ENCODE peak calls at places on chromosomes 7 and 10, in six cellular contexts. K, T, S, F, V and L are unnamed samples.
A peak's percentile ranks its signal among the peaks of the same experiment; 100 is the strongest.

GRCh38 chr7:31371621-31372020 is 31.1 kb upstream of the NEUROD6 start:
- DNase-seq in F (no peak), S (no peak), T (no peak), K (no peak), V (no peak), L (no peak)

GRCh38 chr10:1423676-1424253 is 313.6 kb downstream of the ADARB2 start:
- DNase-seq in T (no peak), V (no peak), S (no peak), K (no peak), F (no peak), L (no peak)

GRCh38 chr7:67343566-67343965 is 346.9 kb downstream of the TYW1 start:
- DNase-seq in S (no peak), T (peak; percentile 18), F (no peak), K (no peak), V (no peak), L (no peak)

GRCh38 chr10:129788211-129788610 is 175.9 kb downstream of the EBF3 start:
- DNase-seq in V (no peak), S (no peak), F (no peak), T (no peak), K (no peak), L (no peak)

GRCh38 chr7:104482362-104483042 is 154.1 kb downstream of the LHFPL3 start:
- DNase-seq in V (no peak), S (no peak), F (no peak), K (no peak), T (no peak), L (no peak)

GRCh38 chr7:137909042-137909441 is 62.3 kb upstream of the DGKI start:
- DNase-seq in K (no peak), V (no peak), T (no peak), F (no peak), S (peak; percentile 66), L (no peak)

GRCh38 chr10:92969151-92969550 is 91.4 kb upstream of the CYP26C1 start:
- DNase-seq in V (no peak), F (no peak), T (no peak), S (no peak), K (no peak), L (no peak)

GRCh38 chr7:1368682-1369571 is 90.3 kb downstream of the MICALL2 start:
- DNase-seq in K (no peak), F (no peak), S (no peak), T (no peak), V (no peak), L (no peak)

GRCh38 chr7:116698396-116698795 is 26.4 kb downstream of the MET start:
- DNase-seq in T (no peak), K (no peak), S (no peak), F (no peak), V (no peak), L (no peak)

GRCh38 chr10:128675405-128675804 is 549.2 kb upstream of the MKI67 start:
- DNase-seq in F (no peak), V (no peak), K (no peak), T (no peak), S (no peak), L (no peak)

GRCh38 chr7:49166441-49166840 is 242.1 kb downstream of the CDC14C start:
- DNase-seq in K (no peak), V (no peak), F (no peak), S (no peak), T (no peak), L (no peak)

GRCh38 chr7:144487906-144488305 is 84.4 kb upstream of the NOBOX start:
- DNase-seq in V (no peak), S (no peak), K (no peak), T (no peak), F (no peak), L (no peak)

GRCh38 chr7:106542550-106543220 is 118.3 kb downstream of the CCDC71L start:
- DNase-seq in F (peak; percentile 42), S (peak; percentile 48), K (peak; percentile 61), V (peak; percentile 54), T (peak; percentile 45), L (peak; percentile 45)

GRCh38 chr10:50625663-50626062 is 1.9 kb upstream of the SGMS1 start:
- DNase-seq in K (no peak), V (no peak), S (no peak), T (no peak), F (no peak), L (no peak)

GRCh38 chr10:48742891-48743845 is 58.5 kb downstream of the WDFY4 start:
- DNase-seq in T (no peak), S (no peak), K (no peak), V (no peak), F (no peak), L (no peak)

GRCh38 chr7:99617187-99617781 is 538 bp downstream of the ZSCAN25 start:
- DNase-seq in V (no peak), F (no peak), K (no peak), S (no peak), T (no peak), L (no peak)

GRCh38 chr7:139345042-139345441 is 3.9 kb downstream of the FMC1 start:
- DNase-seq in T (no peak), S (no peak), V (no peak), F (no peak), K (no peak), L (no peak)

GRCh38 chr10:29328988-29329387 is 40.1 kb downstream of the LYZL1 start:
- DNase-seq in S (peak; percentile 43), F (no peak), V (no peak), T (peak; percentile 51), K (no peak), L (no peak)

GRCh38 chr7:139254728-139255127 is 23.7 kb downstream of the UBN2 start:
- DNase-seq in T (no peak), F (no peak), K (no peak), S (no peak), V (no peak), L (no peak)

GRCh38 chr7:123492485-123492884 is 41.9 kb downstream of the IQUB start:
- DNase-seq in F (no peak), S (no peak), K (no peak), T (no peak), V (no peak), L (no peak)

GRCh38 chr7:32150589-32150988 is 80.4 kb upstream of the PDE1C start:
- DNase-seq in S (no peak), V (no peak), T (no peak), F (no peak), K (no peak), L (no peak)

GRCh38 chr7:82559203-82559805 is 115.7 kb upstream of the CACNA2D1 start:
- DNase-seq in F (no peak), T (no peak), S (no peak), V (no peak), K (no peak), L (no peak)

GRCh38 chr10:4326647-4327046 is 499.4 kb upstream of the AKR1E2 start:
- DNase-seq in T (no peak), S (no peak), F (no peak), V (no peak), K (no peak), L (no peak)

GRCh38 chr7:98214811-98215321 is 3.6 kb downstream of the BHLHA15 start:
- DNase-seq in F (no peak), S (no peak), V (peak; percentile 35), T (no peak), K (no peak), L (no peak)

GRCh38 chr10:92181575-92181974 is 109.3 kb downstream of the CPEB3 start:
- DNase-seq in K (no peak), V (no peak), S (no peak), T (no peak), F (no peak), L (no peak)

GRCh38 chr10:38118072-38118807 is 24.1 kb downstream of the ZNF37A start:
- DNase-seq in F (no peak), V (no peak), S (no peak), K (no peak), T (no peak), L (no peak)

GRCh38 chr10:123999956-124000615 is 93.3 kb downstream of the CHST15 start:
- DNase-seq in F (peak; percentile 15), V (no peak), K (no peak), S (no peak), T (no peak), L (no peak)

GRCh38 chr10:124003070-124003419 is 90.4 kb downstream of the CHST15 start:
- DNase-seq in K (peak; percentile 16), S (no peak), T (no peak), F (no peak), V (no peak), L (no peak)

GRCh38 chr10:124000792-124001201 is 92.6 kb downstream of the CHST15 start:
- DNase-seq in S (no peak), K (no peak), T (no peak), V (no peak), F (peak; percentile 11), L (peak; percentile 24)

GRCh38 chr10:124002391-124003069 is 90.9 kb downstream of the CHST15 start:
- DNase-seq in F (peak; percentile 14), T (no peak), S (no peak), K (peak; percentile 14), V (peak; percentile 37), L (no peak)

GRCh38 chr10:124001391-124002260 is 91.8 kb downstream of the CHST15 start:
- DNase-seq in T (no peak), S (no peak), V (no peak), K (peak; percentile 21), F (no peak), L (no peak)
- TF ChIP-seq POLR2A in T (no peak), S (no peak), V (no peak), K (no peak), F (no peak), L (no peak)

DNA sequence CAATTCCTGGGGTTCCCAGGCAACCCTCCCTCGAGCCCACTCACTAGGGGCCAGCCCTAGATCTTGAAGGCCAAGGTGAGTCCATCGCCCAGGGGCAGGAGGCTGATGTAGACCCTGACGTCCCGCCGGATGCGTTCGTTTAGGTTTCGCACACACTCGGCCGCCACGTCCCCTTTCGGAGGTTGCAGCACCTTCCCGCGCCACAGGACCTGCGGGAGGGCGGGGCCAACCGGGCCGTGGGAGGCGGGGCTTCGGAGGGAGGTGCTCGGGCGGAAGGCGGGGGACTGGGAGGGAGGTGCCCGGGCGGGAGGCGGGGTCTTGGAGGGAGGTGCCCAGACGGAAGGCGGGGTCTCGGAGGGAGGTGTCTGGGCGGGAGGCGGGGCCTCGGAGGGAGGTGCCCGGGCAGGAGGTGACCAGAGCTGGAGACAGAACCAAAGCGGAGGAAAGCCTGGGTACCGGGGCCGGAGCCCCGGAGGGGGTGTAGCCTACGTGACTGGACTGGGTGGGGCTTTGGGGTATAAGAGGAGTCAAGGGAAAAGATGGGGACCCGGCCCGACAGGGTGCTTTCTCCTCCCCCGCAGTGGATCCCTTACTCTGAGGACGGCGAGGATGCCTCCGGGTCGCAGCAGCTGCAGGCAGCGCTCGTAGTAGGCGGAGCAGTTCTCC is 1.6 kb downstream of the COMTD1 start:
- DNase-seq in F (peak; percentile 98), K (peak; percentile 98), T (peak; percentile 90), S (peak; percentile 89), V (peak; percentile 97), L (peak; percentile 95)
- TF ChIP-seq POLR2A in F (no peak), K (peak; percentile 42), T (no peak), S (peak; percentile 33), V (no peak), L (peak; percentile 4)

GRCh38 chr7:30026229-30027064 is at the start of gene FKBP14:
- DNase-seq in F (peak; percentile 95), K (peak; percentile 98), S (peak; percentile 97), V (peak; percentile 94), T (peak; percentile 98), L (peak; percentile 97)
- TF ChIP-seq POLR2A in F (no peak), K (peak; percentile 22), S (no peak), V (no peak), T (no peak), L (peak; percentile 29)

DNA sequence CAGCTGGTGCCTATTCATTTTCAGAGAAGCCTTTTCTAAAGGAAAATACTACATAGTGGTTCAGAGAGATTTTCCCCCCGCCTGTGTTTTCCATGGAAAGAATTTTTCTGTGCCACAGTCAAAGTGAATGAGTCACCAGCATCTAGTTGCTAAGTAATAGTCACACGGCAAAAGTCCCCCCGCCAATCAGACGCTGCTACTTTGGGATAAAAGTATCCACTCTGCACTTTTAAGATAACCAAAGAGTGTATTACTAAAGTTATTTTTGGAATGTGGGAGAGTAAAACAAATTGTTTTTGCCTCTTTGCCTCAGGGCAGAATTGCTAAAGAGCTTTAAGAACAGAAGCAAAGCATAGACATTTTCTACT is 23.5 kb downstream of the ABLIM1 start:
- DNase-seq in T (peak; percentile 75), S (peak; percentile 59), K (peak; percentile 78), F (peak; percentile 27), V (no peak), L (peak; percentile 63)
- TF ChIP-seq POLR2A in T (no peak), S (no peak), K (no peak), F (no peak), V (no peak), L (no peak)